ENCODE peak calls at places on chromosome 14, in four cellular contexts. K is stimulated activated CD8-positive, alpha-beta memory T cell treated with anti-CD3 and anti-CD28 coated beads, Interleukin-2, amount 100 ng/mL, for 1 hour; T is cardiac septum; R is GM03348. A is an unnamed sample.

GRCh38 chr14:59465570-59466150 is 480 bp upstream of the GPR135 start:
- DNase-seq in R (no peak), K (no peak), T (no peak), A (no peak)

GRCh38 chr14:91374897-91375747 is 42.5 kb downstream of the CCDC88C start:
- DNase-seq in T (no peak), K (no peak), R (no peak), A (no peak)

GRCh38 chr14:38755036-38755435 is 348.0 kb downstream of the SEC23A start:
- DNase-seq in R (no peak), T (no peak), K (no peak), A (no peak)

GRCh38 chr14:100677925-100678765 is 48.5 kb upstream of the DLK1 start:
- DNase-seq in K (no peak), T (no peak), R (peak; percentile 36), A (no peak)

GRCh38 chr14:70595443-70596185 is 4.8 kb downstream of the MED6 start:
- DNase-seq in T (no peak), K (no peak), R (no peak), A (no peak)

GRCh38 chr14:88143817-88144216 is 138.9 kb downstream of the GPR65 start:
- DNase-seq in R (no peak), K (no peak), T (no peak), A (no peak)

GRCh38 chr14:70827366-70828151 is 18.2 kb upstream of the MAP3K9 start:
- DNase-seq in K (no peak), T (no peak), R (peak; percentile 25), A (no peak)

GRCh38 chr14:100399052-100399849 is 76.1 kb downstream of the SLC25A47 start:
- DNase-seq in K (no peak), R (no peak), T (no peak), A (no peak)

GRCh38 chr14:55136868-55137785 is 8.1 kb downstream of the LGALS3 start:
- DNase-seq in K (no peak), T (peak; percentile 90), R (peak; percentile 73), A (peak; percentile 60)

GRCh38 chr14:75224561-75224960 is 48.1 kb upstream of the TMED10 start:
- DNase-seq in R (no peak), K (no peak), T (no peak), A (no peak)

GRCh38 chr14:104694475-104694950 is 5.1 kb downstream of the INF2 start:
- DNase-seq in R (no peak), T (no peak), K (no peak), A (no peak)

GRCh38 chr14:75174066-75174465 is 2.3 kb downstream of the TMED10 start:
- DNase-seq in K (no peak), T (no peak), R (no peak), A (no peak)

GRCh38 chr14:93734961-93735360 is 53.3 kb downstream of the PRIMA1 start:
- DNase-seq in K (no peak), R (no peak), T (no peak), A (no peak)

GRCh38 chr14:68704736-68705720 is 87.8 kb downstream of the ZFP36L1 start:
- DNase-seq in K (no peak), R (peak; percentile 79), T (no peak), A (no peak)

GRCh38 chr14:103196716-103197115 is 73.5 kb downstream of the TNFAIP2 start:
- DNase-seq in K (no peak), T (no peak), R (no peak), A (no peak)

GRCh38 chr14:51219473-51220448 is 20.3 kb upstream of the TMX1 start:
- DNase-seq in R (peak; percentile 43), T (no peak), K (no peak), A (no peak)

GRCh38 chr14:20332946-20333782 is at the start of gene CCNB1IP1:
- DNase-seq in R (peak; percentile 92), K (peak; percentile 2), T (no peak), A (peak; percentile 75)

GRCh38 chr14:66853311-66853710 is 335.9 kb upstream of the GARIN2 start:
- DNase-seq in K (no peak), T (no peak), R (no peak), A (no peak)

GRCh38 chr14:74980398-74980745 is 22.3 kb upstream of the EIF2B2 start:
- DNase-seq in T (no peak), K (no peak), R (no peak), A (no peak)

GRCh38 chr14:76929927-76930326 is 98.6 kb downstream of the IRF2BPL start:
- DNase-seq in R (no peak), K (no peak), T (no peak), A (no peak)

GRCh38 chr14:89469210-89470198 is 52.5 kb upstream of the FOXN3 start:
- DNase-seq in R (no peak), T (no peak), K (no peak), A (no peak)

GRCh38 chr14:100694579-100695422 is 31.9 kb upstream of the DLK1 start:
- DNase-seq in K (no peak), T (no peak), R (no peak), A (no peak)

GRCh38 chr14:66322564-66322963 is 163.6 kb upstream of the CCDC196 start:
- DNase-seq in K (no peak), T (no peak), R (no peak), A (no peak)

GRCh38 chr14:99538275-99538674 is 57.1 kb downstream of the CCNK start:
- DNase-seq in R (no peak), T (no peak), K (no peak), A (no peak)

GRCh38 chr14:71203306-71203705 is 296.0 kb downstream of the PCNX1 start:
- DNase-seq in K (no peak), T (peak; percentile 3), R (peak; percentile 59), A (no peak)

GRCh38 chr14:100012928-100013327 is 52.3 kb upstream of the EVL start:
- DNase-seq in T (no peak), K (no peak), R (no peak), A (no peak)

GRCh38 chr14:50099335-50099734 is 17.0 kb downstream of the VCPKMT start:
- DNase-seq in R (no peak), T (no peak), K (no peak), A (no peak)

GRCh38 chr14:87916103-87916885 is 76.7 kb downstream of the GALC start:
- DNase-seq in R (no peak), T (no peak), K (no peak), A (no peak)

GRCh38 chr14:59534361-59534987 is 42.1 kb downstream of the CCDC175 start:
- DNase-seq in R (no peak), T (no peak), K (no peak), A (no peak)

GRCh38 chr14:102370305-102370809 is 7.6 kb downstream of the TECPR2 start:
- DNase-seq in R (no peak), K (no peak), T (peak; percentile 79), A (no peak)

GRCh38 chr14:90456551-90456950 is 59.7 kb downstream of the CALM1 start:
- DNase-seq in T (no peak), K (no peak), R (no peak), A (no peak)

GRCh38 chr14:22176930-22177329 is 412.1 kb downstream of the DAD1 start:
- DNase-seq in T (no peak), K (no peak), R (no peak), A (no peak)

GRCh38 chr14:68748260-68748659 is 44.6 kb downstream of the ZFP36L1 start:
- DNase-seq in T (no peak), K (no peak), R (no peak), A (no peak)

GRCh38 chr14:81269100-81269978 is 48.6 kb upstream of the GTF2A1 start:
- DNase-seq in R (peak; percentile 85), T (no peak), K (no peak), A (no peak)

GRCh38 chr14:103739466-103739792 is 23.8 kb downstream of the ZFYVE21 start:
- DNase-seq in R (no peak), K (no peak), T (peak; percentile 57), A (no peak)

GRCh38 chr14:82422186-82422585 is 888.5 kb upstream of the SEL1L start:
- DNase-seq in R (no peak), T (no peak), K (no peak), A (no peak)

GRCh38 chr14:80781968-80782367 is 159.6 kb downstream of the CEP128 start:
- DNase-seq in K (no peak), R (no peak), T (no peak), A (no peak)

GRCh38 chr14:67919259-67919658 is 99.7 kb downstream of the RAD51B start:
- DNase-seq in R (no peak), T (no peak), K (no peak), A (no peak)

A was measured in lung.